ENCODE peak calls at places on chromosome 11, in nine cellular contexts. P, G, X, A, F, R, W, U and I are unnamed samples.

GRCh38 chr11:93143186-93143585 is 54.6 kb downstream of the SLC36A4 start:
- DNase-seq in G (no peak), X (no peak), R (no peak), F (no peak), P (no peak), W (no peak), A (peak), U (no peak), I (no peak)

GRCh38 chr11:68138256-68138655 is 17.1 kb upstream of the CHKA start:
- DNase-seq in F (no peak), A (peak), U (no peak), G (no peak), X (no peak), P (no peak), R (no peak), W (no peak), I (no peak)

GRCh38 chr11:109423114-109423859 is 1.3 kb downstream of the C11orf87 start:
- DNase-seq in P (no peak), F (no peak), R (no peak), W (peak), G (peak), A (peak), X (no peak), U (no peak), I (peak)

GRCh38 chr11:13169709-13170108 is 107.9 kb upstream of the BMAL1 start:
- DNase-seq in W (no peak), X (peak), P (no peak), A (peak), G (no peak), R (no peak), U (no peak), F (no peak), I (no peak)

GRCh38 chr11:94597896-94598295 is 30.7 kb downstream of the PIWIL4 start:
- DNase-seq in P (no peak), X (no peak), U (no peak), W (no peak), A (peak), G (no peak), F (peak), R (peak), I (no peak)

GRCh38 chr11:101949846-101950245 is 33.5 kb upstream of the ANGPTL5 start:
- DNase-seq in W (no peak), G (no peak), U (no peak), F (no peak), R (no peak), P (no peak), X (no peak), A (no peak), I (no peak)

GRCh38 chr11:125280646-125281045 is 116.1 kb downstream of the PKNOX2 start:
- DNase-seq in R (no peak), A (no peak), G (no peak), U (no peak), P (no peak), X (no peak), F (no peak), W (no peak), I (no peak)

GRCh38 chr11:70230840-70231710 is 28.0 kb downstream of the FADD start:
- DNase-seq in X (no peak), P (no peak), W (no peak), A (no peak), U (no peak), R (no peak), F (no peak), G (no peak), I (no peak)

GRCh38 chr11:61079416-61080150 is 22.7 kb upstream of the CD5 start:
- DNase-seq in F (no peak), P (no peak), G (no peak), U (no peak), R (no peak), X (no peak), W (no peak), A (no peak), I (no peak)

GRCh38 chr11:132022718-132023117 is 652.3 kb downstream of the NTM start:
- DNase-seq in X (no peak), F (no peak), A (peak), G (no peak), U (no peak), P (no peak), R (no peak), W (no peak), I (no peak)

GRCh38 chr11:115164774-115165173 is 339.4 kb downstream of the CADM1 start:
- DNase-seq in W (no peak), F (no peak), P (no peak), U (no peak), X (no peak), A (peak), R (no peak), G (peak), I (no peak)

GRCh38 chr11:112539165-112539564 is 278.5 kb upstream of the PLET1 start:
- DNase-seq in U (no peak), A (no peak), F (no peak), P (no peak), G (no peak), X (no peak), R (no peak), W (no peak), I (no peak)

GRCh38 chr11:58770627-58771457 is 39.1 kb upstream of the GLYAT start:
- DNase-seq in R (no peak), F (no peak), X (peak), U (no peak), G (no peak), A (peak), P (no peak), W (no peak), I (no peak)

GRCh38 chr11:103609117-103610066 is 427.0 kb upstream of the DDI1 start:
- DNase-seq in A (peak), U (no peak), G (peak), X (peak), P (no peak), F (no peak), R (no peak), W (no peak), I (no peak)

GRCh38 chr11:76717369-76717768 is 46.8 kb upstream of the LRRC32 start:
- DNase-seq in P (no peak), W (no peak), A (no peak), U (no peak), G (no peak), F (no peak), R (no peak), X (no peak), I (no peak)

GRCh38 chr11:76716268-76716667 is 45.7 kb upstream of the LRRC32 start:
- DNase-seq in G (no peak), R (no peak), A (no peak), W (no peak), X (no peak), F (no peak), P (no peak), U (no peak), I (no peak)

GRCh38 chr11:76713499-76713898 is 43.0 kb upstream of the LRRC32 start:
- DNase-seq in W (no peak), A (no peak), G (no peak), X (no peak), P (no peak), R (no peak), F (no peak), U (no peak), I (no peak)

GRCh38 chr11:76712125-76712524 is 41.6 kb upstream of the LRRC32 start:
- DNase-seq in A (no peak), W (no peak), U (no peak), F (no peak), P (no peak), X (no peak), R (no peak), G (no peak), I (no peak)

DNA sequence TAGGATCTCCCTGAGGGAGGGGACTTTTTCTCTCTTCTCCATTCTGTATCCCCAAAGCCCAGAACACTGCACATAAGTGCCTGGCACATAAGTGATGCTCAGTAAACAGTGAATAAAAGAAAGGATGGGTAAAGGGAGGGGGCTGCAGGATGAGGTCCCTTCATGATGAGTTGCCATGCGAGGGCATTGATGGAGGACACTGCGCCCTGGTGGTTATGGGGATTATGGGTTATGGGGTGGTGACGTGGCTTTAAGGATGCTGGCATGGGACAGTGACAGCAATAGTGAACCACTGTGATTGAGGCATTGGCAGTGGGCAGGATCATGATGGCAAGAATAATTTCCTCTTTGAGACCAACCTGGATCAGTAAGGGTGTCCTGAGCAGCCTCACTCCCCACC is 43.9 kb upstream of the LRRC32 start:
- DNase-seq in X (no peak), W (no peak), F (no peak), U (no peak), G (no peak), R (no peak), A (no peak), P (no peak), I (no peak)
- TF ChIP-seq CTCF in X (no peak), W (no peak), F (no peak), U (no peak), G (peak), R (peak), A (no peak), P (no peak), I (no peak)

GRCh38 chr11:72609045-72609444 is 65.2 kb downstream of the PDE2A start:
- DNase-seq in P (no peak), X (peak), U (no peak), R (peak), G (no peak), A (peak), F (no peak), W (no peak), I (no peak)
- TF ChIP-seq CTCF in P (peak), X (peak), U (peak), R (peak), G (peak), A (peak), F (peak), W (peak), I (peak)

DNA sequence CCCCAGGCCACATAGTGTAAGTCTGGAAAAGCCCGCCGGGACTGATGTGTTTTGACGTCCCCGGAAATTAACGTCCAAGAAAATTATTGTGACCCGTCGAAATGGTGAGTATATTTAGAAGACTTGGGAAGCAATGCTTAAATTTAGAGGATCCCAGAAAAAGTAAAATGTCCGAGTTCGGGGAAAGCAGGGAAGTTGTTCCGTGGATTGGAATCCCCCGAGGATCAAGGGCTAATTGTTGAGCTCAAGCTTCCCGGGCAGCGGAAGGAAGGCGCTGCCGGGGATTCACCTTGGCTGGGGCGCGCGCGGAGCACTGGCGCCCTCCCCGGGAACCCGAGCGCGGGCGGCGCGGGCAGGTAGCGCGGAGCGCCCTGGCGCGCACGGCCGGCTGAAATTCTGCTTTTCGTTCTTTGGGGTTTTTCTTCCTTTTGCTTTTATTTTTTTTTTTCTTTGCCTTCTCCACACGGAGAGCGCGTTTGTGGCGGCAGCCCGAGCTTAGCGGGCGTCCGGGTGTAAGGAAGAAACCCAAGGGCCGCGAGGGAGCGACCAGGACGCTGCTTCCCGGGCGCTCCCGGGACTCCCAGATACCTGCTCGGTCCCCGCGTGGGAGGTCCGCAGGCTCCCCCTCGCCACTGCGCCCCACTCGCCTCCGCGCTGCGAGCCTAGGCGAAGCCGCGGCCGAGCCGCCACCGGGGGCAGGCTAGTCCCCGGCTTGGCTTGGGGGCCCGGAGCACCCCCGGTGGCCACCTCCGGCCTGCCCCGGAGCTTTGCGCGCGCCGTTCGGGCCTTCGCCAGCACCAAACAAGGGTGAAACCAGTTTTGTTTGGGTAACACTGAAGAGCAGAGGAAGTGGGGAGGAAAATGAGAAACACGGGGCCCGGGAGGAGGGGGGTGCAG is 4.7 kb upstream of the IGF2 start:
- DNase-seq in P (no peak), G (peak), X (peak), A (peak), R (no peak), W (no peak), U (no peak), F (no peak), I (no peak)
- TF ChIP-seq CTCF in P (no peak), G (peak), X (peak), A (no peak), R (peak), W (peak), U (no peak), F (peak), I (no peak)

DNA sequence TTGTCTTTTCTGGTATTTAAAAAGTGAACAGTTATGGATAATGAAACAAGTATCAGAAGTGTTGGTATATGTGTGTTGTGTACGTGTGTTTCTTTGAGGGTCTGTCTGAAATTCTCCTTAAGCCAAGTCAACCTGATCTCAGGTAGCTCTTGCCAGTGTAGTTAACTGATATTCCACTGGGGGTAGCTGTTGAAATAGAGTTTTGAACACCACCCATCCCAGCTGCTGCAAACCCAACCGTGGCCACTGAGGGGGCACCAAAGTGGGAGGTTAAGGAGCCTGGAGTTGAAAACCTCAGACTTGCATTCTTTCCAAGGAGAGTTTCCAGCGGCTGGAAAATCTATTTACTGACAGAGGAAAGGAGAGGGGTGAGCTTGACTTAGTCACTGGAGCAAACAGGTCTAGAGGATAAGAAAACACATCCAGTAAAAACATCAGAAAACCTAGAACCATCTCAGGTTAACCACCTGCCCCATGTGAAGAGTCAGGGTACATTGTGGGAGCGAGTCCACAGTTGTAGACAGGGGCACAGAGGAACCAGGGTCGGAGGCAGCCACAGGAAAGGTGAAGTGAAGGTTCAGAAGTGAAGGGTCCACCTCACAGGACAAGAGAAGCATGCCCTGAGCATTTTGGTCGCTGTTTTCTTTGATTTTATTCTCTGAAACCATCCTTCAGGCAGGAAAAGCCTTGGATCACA is 8.8 kb upstream of the CUL5 start:
- DNase-seq in W (no peak), A (peak), R (peak), G (peak), P (no peak), X (peak), F (peak), U (no peak), I (no peak)
- TF ChIP-seq CTCF in W (peak), A (peak), R (peak), G (peak), P (no peak), X (peak), F (peak), U (peak), I (peak)

GRCh38 chr11:32070707-32071106 is 20.2 kb upstream of the RCN1 start:
- DNase-seq in P (no peak), F (no peak), X (no peak), A (no peak), R (no peak), W (no peak), G (no peak), U (no peak), I (no peak)

GRCh38 chr11:32069361-32070058 is 21.4 kb upstream of the RCN1 start:
- DNase-seq in F (no peak), A (no peak), X (no peak), U (no peak), W (no peak), G (no peak), R (no peak), P (no peak), I (no peak)

GRCh38 chr11:32072872-32073661 is 17.8 kb upstream of the RCN1 start:
- DNase-seq in U (no peak), X (no peak), W (no peak), P (no peak), F (no peak), G (no peak), R (no peak), A (peak), I (peak)

GRCh38 chr11:32068134-32068533 is 22.7 kb upstream of the RCN1 start:
- DNase-seq in G (no peak), P (no peak), W (no peak), R (no peak), A (no peak), U (no peak), F (no peak), X (no peak), I (no peak)

DNA sequence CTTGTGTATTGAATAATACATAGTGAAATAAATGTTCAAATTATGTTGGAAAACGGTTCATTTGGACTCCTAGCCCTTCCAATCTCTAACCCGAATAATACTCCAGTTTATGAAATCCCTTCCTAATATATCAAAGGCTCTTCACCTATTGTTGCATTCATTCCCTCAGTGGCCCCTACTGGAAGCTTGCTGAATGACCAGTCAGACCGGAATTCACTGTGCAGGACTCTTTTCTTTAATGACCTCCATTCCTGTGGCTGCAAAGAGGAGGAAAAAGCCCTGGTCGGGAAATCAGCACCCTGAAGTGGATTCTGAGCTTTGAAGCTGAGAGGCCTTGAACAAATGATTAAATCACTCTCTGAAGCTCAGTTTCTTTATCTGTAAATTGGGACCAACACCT is 19.1 kb upstream of the RCN1 start:
- DNase-seq in W (no peak), R (no peak), U (no peak), A (peak), G (no peak), P (no peak), X (peak), F (peak), I (no peak)
- TF ChIP-seq CTCF in W (peak), R (no peak), U (no peak), A (peak), G (peak), P (no peak), X (peak), F (no peak), I (peak)

GRCh38 chr11:5600374-5600851 is 4.0 kb downstream of the TRIM6 start:
- DNase-seq in F (peak), P (peak), W (no peak), G (peak), R (peak), X (no peak), A (peak), U (peak), I (no peak)
- TF ChIP-seq CTCF in F (peak), P (peak), W (peak), G (peak), R (peak), X (peak), A (peak), U (peak), I (peak)

GRCh38 chr11:124108158-124108557 is 7.1 kb upstream of the VWA5A start:
- DNase-seq in A (peak), G (peak), R (peak), U (no peak), W (no peak), F (peak), P (no peak), X (peak), I (no peak)
- TF ChIP-seq CTCF in A (no peak), G (peak), R (peak), U (no peak), W (peak), F (peak), P (no peak), X (peak), I (no peak)

DNA sequence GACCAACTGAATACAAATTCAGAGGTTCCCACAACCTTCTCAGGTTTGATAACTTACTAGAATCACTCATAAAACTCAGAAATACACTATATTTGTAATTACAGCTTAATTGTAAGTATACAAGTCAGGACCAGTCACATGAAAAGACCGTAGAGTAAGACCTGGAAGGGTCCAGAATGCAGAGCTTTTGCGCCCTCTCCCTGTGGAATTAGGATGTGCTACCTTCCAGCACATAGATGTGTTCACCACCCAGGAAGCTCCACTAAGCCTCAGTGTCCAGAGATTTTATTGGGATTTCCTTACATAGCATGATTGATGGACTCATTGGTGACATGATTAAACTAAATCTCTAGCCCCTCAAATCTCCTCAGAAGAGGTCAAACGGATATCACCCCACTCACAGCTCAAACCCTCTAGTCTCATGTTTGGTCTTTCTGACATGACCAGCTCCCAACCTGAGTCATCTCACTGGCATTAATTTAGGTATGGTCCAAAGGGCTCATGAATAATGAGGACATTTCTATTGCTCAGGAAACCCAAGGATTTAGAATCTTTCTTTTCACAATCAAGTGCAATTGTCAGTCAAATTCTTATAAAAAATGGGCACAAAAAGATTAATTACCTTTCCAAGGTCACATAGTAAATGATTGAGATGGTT is 77.2 kb upstream of the UBASH3B start:
- DNase-seq in W (no peak), X (no peak), R (peak), F (peak), A (peak), U (no peak), P (no peak), G (no peak), I (no peak)
- TF ChIP-seq CTCF in W (peak), X (peak), R (peak), F (peak), A (no peak), U (no peak), P (no peak), G (peak), I (no peak)